ENCODE peak calls at places on chromosomes 12 and 14, in ten cellular contexts. U is AG04450; T is Calu3; Q is CD8-positive, alpha-beta T cell; H is mammary epithelial cell; K is psoas muscle; S is tibial artery; E is NB4; C is AG09319; G is fibroblast of lung. N is an unnamed sample.
A peak's percentile ranks its signal among the peaks of the same experiment; 100 is the strongest.

GRCh38 chr14:32611752-32612151 is 282.7 kb downstream of the AKAP6 start:
- DNase-seq in U (peak; percentile 27), T (no peak), Q (no peak), H (peak; percentile 69), K (no peak), S (no peak), E (no peak), C (no peak), G (peak; percentile 93), N (no peak)

GRCh38 chr12:79690156-79690605 is 583 bp downstream of the PAWR start:
- DNase-seq in U (no peak), T (peak; percentile 55), Q (no peak), H (no peak), K (peak; percentile 57), S (peak; percentile 31), E (no peak), C (no peak), G (no peak), N (peak; percentile 50)

GRCh38 chr14:93426750-93427149 is 4.0 kb upstream of the UNC79 start:
- DNase-seq in U (no peak), T (no peak), Q (no peak), H (no peak), K (no peak), S (no peak), E (no peak), C (no peak), G (no peak), N (no peak)

GRCh38 chr14:97874394-97874793 is 1077.2 kb downstream of the VRK1 start:
- DNase-seq in U (no peak), T (no peak), Q (no peak), H (no peak), K (no peak), S (no peak), E (no peak), C (no peak), G (no peak), N (no peak)

GRCh38 chr12:92942905-92943304 is 13.8 kb upstream of the EEA1 start:
- DNase-seq in U (peak; percentile 68), T (peak; percentile 11), Q (no peak), H (peak; percentile 44), K (no peak), S (no peak), E (no peak), C (peak; percentile 46), G (peak; percentile 94), N (no peak)

GRCh38 chr12:13425766-13426165 is 229.2 kb downstream of the EMP1 start:
- DNase-seq in U (peak; percentile 6), T (no peak), Q (no peak), H (peak; percentile 81), K (no peak), S (no peak), E (no peak), C (no peak), G (peak; percentile 90), N (no peak)

GRCh38 chr12:4002601-4003000 is 129.4 kb upstream of the PARP11 start:
- DNase-seq in U (no peak), T (no peak), Q (no peak), H (peak; percentile 35), K (no peak), S (no peak), E (no peak), C (no peak), G (no peak), N (no peak)

GRCh38 chr12:62640910-62641448 is 174.4 kb downstream of the MON2 start:
- DNase-seq in U (no peak), T (no peak), Q (no peak), H (no peak), K (no peak), S (no peak), E (no peak), C (no peak), G (peak; percentile 68), N (no peak)

GRCh38 chr12:121461048-121461447 is 61.1 kb downstream of the RNF34 start:
- DNase-seq in U (no peak), T (no peak), Q (no peak), H (no peak), K (no peak), S (no peak), E (no peak), C (no peak), G (no peak), N (no peak)

GRCh38 chr14:52117433-52117832 is 48.6 kb upstream of the NID2 start:
- DNase-seq in U (no peak), T (no peak), Q (no peak), H (no peak), K (no peak), S (no peak), E (no peak), C (peak; percentile 52), G (no peak), N (no peak)

GRCh38 chr12:1932264-1932777 is 13.9 kb upstream of the CACNA2D4 start:
- DNase-seq in U (no peak), T (no peak), Q (no peak), H (no peak), K (no peak), S (no peak), E (peak; percentile 49), C (no peak), G (peak; percentile 48), N (no peak)

GRCh38 chr12:57836442-57837375 is 9.8 kb downstream of the CTDSP2 start:
- DNase-seq in U (peak; percentile 46), T (no peak), Q (peak; percentile 42), H (peak; percentile 61), K (peak; percentile 86), S (peak; percentile 78), E (peak; percentile 93), C (peak; percentile 41), G (peak; percentile 83), N (peak; percentile 60)

GRCh38 chr14:77910506-77910905 is 110.6 kb downstream of the ADCK1 start:
- DNase-seq in U (no peak), T (no peak), Q (no peak), H (no peak), K (no peak), S (no peak), E (no peak), C (no peak), G (no peak), N (no peak)

DNA sequence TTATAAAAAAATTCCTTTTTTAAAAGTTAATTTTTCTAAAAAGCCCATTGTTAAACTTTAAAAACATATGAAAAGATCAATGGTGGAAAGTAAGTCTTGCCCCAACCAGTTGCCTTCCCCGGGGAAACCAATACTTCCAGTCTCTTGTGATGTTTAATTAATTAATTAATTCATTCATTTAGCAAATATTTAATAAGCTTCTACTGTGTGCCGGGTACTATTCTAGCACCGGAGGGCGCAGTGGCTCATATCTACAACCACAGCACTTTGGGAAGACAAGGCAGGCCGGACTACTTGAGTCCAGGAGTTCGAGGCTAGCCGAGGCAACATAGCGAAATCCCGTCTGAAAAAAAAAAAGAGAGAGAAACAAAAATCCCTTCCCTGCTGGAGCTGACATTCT is 87.4 kb downstream of the HECTD4 start:
- DNase-seq in U (no peak), T (peak; percentile 15), Q (no peak), H (no peak), K (no peak), S (no peak), E (peak; percentile 24), C (no peak), G (no peak), N (no peak)
- TF ChIP-seq CTCF in U (peak; percentile 35), T (no peak), Q (no peak), H (no peak), K (no peak), S (no peak), E (no peak), C (peak; percentile 3), G (peak; percentile 27), N (no peak)

GRCh38 chr12:20451759-20452158 is 83.4 kb downstream of the PDE3A start:
- DNase-seq in U (no peak), T (no peak), Q (no peak), H (no peak), K (no peak), S (no peak), E (no peak), C (no peak), G (peak; percentile 96), N (no peak)
- TF ChIP-seq CTCF in U (no peak), T (no peak), Q (no peak), H (no peak), K (no peak), S (no peak), E (no peak), C (no peak), G (no peak), N (no peak)

GRCh38 chr14:84646791-84647500 is 883.0 kb upstream of the FLRT2 start:
- DNase-seq in U (no peak), T (no peak), Q (no peak), H (peak; percentile 0), K (no peak), S (no peak), E (no peak), C (no peak), G (peak; percentile 61), N (no peak)

DNA sequence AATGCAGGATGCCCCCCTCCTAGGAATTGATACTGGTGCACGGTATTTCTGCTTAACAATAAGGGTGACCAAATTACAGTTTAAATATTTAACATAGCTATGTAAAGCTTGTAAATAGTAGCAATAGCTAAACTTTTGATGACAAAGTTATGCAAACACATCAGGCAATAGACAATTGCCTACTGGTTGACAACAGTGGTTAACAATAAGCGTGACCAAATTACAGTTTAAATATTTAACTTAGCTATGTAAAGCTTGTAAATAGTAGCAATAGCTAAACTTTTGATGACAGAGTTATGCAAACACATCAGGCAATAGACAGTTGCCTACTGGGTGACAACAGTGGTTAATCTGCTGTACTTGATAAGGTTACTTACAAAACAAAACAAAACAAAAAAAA is 886.5 kb upstream of the FLRT2 start:
- DNase-seq in U (no peak), T (no peak), Q (no peak), H (no peak), K (no peak), S (no peak), E (no peak), C (no peak), G (no peak), N (no peak)
- TF ChIP-seq CTCF in U (no peak), T (no peak), Q (no peak), H (no peak), K (no peak), S (no peak), E (no peak), C (no peak), G (no peak), N (no peak)

GRCh38 chr12:46916796-46917419 is 91.1 kb upstream of the SLC38A4 start:
- DNase-seq in U (no peak), T (no peak), Q (no peak), H (no peak), K (no peak), S (no peak), E (no peak), C (no peak), G (peak; percentile 48), N (no peak)

GRCh38 chr12:46920503-46920902 is 94.7 kb upstream of the SLC38A4 start:
- DNase-seq in U (no peak), T (no peak), Q (no peak), H (no peak), K (no peak), S (no peak), E (peak; percentile 3), C (no peak), G (no peak), N (no peak)

GRCh38 chr12:46919666-46920065 is 93.9 kb upstream of the SLC38A4 start:
- DNase-seq in U (no peak), T (no peak), Q (no peak), H (no peak), K (no peak), S (no peak), E (no peak), C (no peak), G (peak; percentile 30), N (no peak)

GRCh38 chr12:46921048-46921753 is 95.4 kb upstream of the SLC38A4 start:
- DNase-seq in U (no peak), T (no peak), Q (no peak), H (peak; percentile 70), K (no peak), S (no peak), E (no peak), C (no peak), G (peak; percentile 82), N (no peak)

GRCh38 chr12:46918631-46919030 is 92.8 kb upstream of the SLC38A4 start:
- DNase-seq in U (no peak), T (no peak), Q (no peak), H (no peak), K (no peak), S (no peak), E (no peak), C (no peak), G (no peak), N (no peak)
- TF ChIP-seq CTCF in U (no peak), T (no peak), Q (no peak), H (no peak), K (no peak), S (no peak), E (no peak), C (no peak), G (no peak), N (no peak)

N was measured in endothelial cell.